ENCODE peak calls at places on chromosome 4, in four cellular contexts. One of them, this sample, is unnamed.

GRCh38 chr4:181281451-181281850 is 961.8 kb upstream of the TENM3 start:
- DNase-seq in fibroblast of gingiva: no peak
- DNase-seq in C1 segment of cervical spinal cord: peak
- DNase-seq in CD8-positive, alpha-beta T cell: no peak
- DNase-seq in this sample: no peak

GRCh38 chr4:7103599-7104365 is 35.9 kb upstream of the GRPEL1 start:
- DNase-seq in C1 segment of cervical spinal cord: peak
- DNase-seq in fibroblast of gingiva: no peak
- DNase-seq in CD8-positive, alpha-beta T cell: no peak
- DNase-seq in this sample: peak

GRCh38 chr4:10075953-10076391 is 40.6 kb downstream of the WDR1 start:
- DNase-seq in C1 segment of cervical spinal cord: no peak
- DNase-seq in CD8-positive, alpha-beta T cell: no peak
- DNase-seq in fibroblast of gingiva: no peak
- DNase-seq in this sample: no peak

GRCh38 chr4:38210396-38211114 is 250.4 kb downstream of the PTTG2 start:
- DNase-seq in C1 segment of cervical spinal cord: no peak
- DNase-seq in fibroblast of gingiva: peak
- DNase-seq in CD8-positive, alpha-beta T cell: no peak
- DNase-seq in this sample: no peak

GRCh38 chr4:28369504-28369903 is 1508.9 kb downstream of the STIM2 start:
- DNase-seq in CD8-positive, alpha-beta T cell: no peak
- DNase-seq in C1 segment of cervical spinal cord: no peak
- DNase-seq in fibroblast of gingiva: no peak
- DNase-seq in this sample: no peak

GRCh38 chr4:22179124-22179874 is 230.7 kb upstream of the KCNIP4 start:
- DNase-seq in CD8-positive, alpha-beta T cell: no peak
- DNase-seq in fibroblast of gingiva: peak
- DNase-seq in C1 segment of cervical spinal cord: no peak
- DNase-seq in this sample: no peak

GRCh38 chr4:147284218-147284617 is 196.7 kb upstream of the EDNRA start:
- DNase-seq in CD8-positive, alpha-beta T cell: no peak
- DNase-seq in C1 segment of cervical spinal cord: no peak
- DNase-seq in fibroblast of gingiva: no peak
- DNase-seq in this sample: no peak

GRCh38 chr4:88159137-88159725 is 792 bp upstream of the ABCG2 start:
- DNase-seq in C1 segment of cervical spinal cord: no peak
- DNase-seq in CD8-positive, alpha-beta T cell: no peak
- DNase-seq in fibroblast of gingiva: no peak
- DNase-seq in this sample: peak

GRCh38 chr4:150039790-150040189 is 38.5 kb upstream of the DCLK2 start:
- DNase-seq in C1 segment of cervical spinal cord: no peak
- DNase-seq in CD8-positive, alpha-beta T cell: no peak
- DNase-seq in fibroblast of gingiva: no peak
- DNase-seq in this sample: no peak

GRCh38 chr4:8765084-8765483 is 106.6 kb downstream of the HMX1 start:
- DNase-seq in fibroblast of gingiva: no peak
- DNase-seq in CD8-positive, alpha-beta T cell: no peak
- DNase-seq in C1 segment of cervical spinal cord: no peak
- DNase-seq in this sample: no peak

GRCh38 chr4:22456291-22456690 is 59.6 kb downstream of the ADGRA3 start:
- DNase-seq in fibroblast of gingiva: no peak
- DNase-seq in C1 segment of cervical spinal cord: no peak
- DNase-seq in CD8-positive, alpha-beta T cell: no peak
- DNase-seq in this sample: no peak

GRCh38 chr4:164509951-164510350 is 244.0 kb upstream of the SMIM31 start:
- DNase-seq in C1 segment of cervical spinal cord: no peak
- DNase-seq in CD8-positive, alpha-beta T cell: no peak
- DNase-seq in fibroblast of gingiva: no peak
- DNase-seq in this sample: no peak

GRCh38 chr4:159937595-159937994 is 834.7 kb downstream of the RAPGEF2 start:
- DNase-seq in fibroblast of gingiva: no peak
- DNase-seq in CD8-positive, alpha-beta T cell: no peak
- DNase-seq in C1 segment of cervical spinal cord: no peak
- DNase-seq in this sample: no peak